ENCODE peak calls at places on chromosomes 5 and 9, in five cellular contexts. J, L, T, C and Z are unnamed samples.

GRCh38 chr5:104130320-104130719 is 567.7 kb upstream of the NUDT12 start:
- DNase-seq in L (no peak), C (no peak), J (no peak), T (no peak), Z (no peak)

GRCh38 chr9:99873531-99873930 is 32.9 kb upstream of the STX17 start:
- DNase-seq in L (no peak), C (no peak), T (no peak), J (no peak), Z (peak)

GRCh38 chr5:175344331-175345200 is 99.4 kb downstream of the DRD1 start:
- DNase-seq in C (no peak), L (no peak), J (no peak), T (no peak), Z (no peak)

GRCh38 chr5:156918311-156918845 is 44.6 kb downstream of the TIMD4 start:
- DNase-seq in C (no peak), J (no peak), T (no peak), L (no peak), Z (no peak)

GRCh38 chr9:135253305-135254004 is 166.0 kb downstream of the OLFM1 start:
- DNase-seq in C (no peak), J (no peak), T (no peak), L (no peak), Z (no peak)

GRCh38 chr9:125074976-125075375 is 68.4 kb downstream of the SCAI start:
- DNase-seq in L (no peak), T (no peak), J (no peak), C (no peak), Z (peak)

GRCh38 chr5:167219296-167219695 is 1072.1 kb upstream of the WWC1 start:
- DNase-seq in C (no peak), J (no peak), T (no peak), L (no peak), Z (no peak)

GRCh38 chr9:125594211-125594610 is 112.8 kb downstream of the MAPKAP1 start:
- DNase-seq in J (no peak), T (no peak), C (no peak), L (no peak), Z (no peak)

GRCh38 chr5:91690921-91691320 is 307.8 kb upstream of the ARRDC3 start:
- DNase-seq in L (no peak), T (no peak), C (no peak), J (no peak), Z (peak)

GRCh38 chr5:172733179-172733973 is 37.6 kb downstream of the DUSP1 start:
- DNase-seq in C (peak), J (no peak), L (peak), T (no peak), Z (peak)

GRCh38 chr9:20512106-20512505 is 110.2 kb downstream of the MLLT3 start:
- DNase-seq in J (no peak), T (no peak), C (no peak), L (no peak), Z (peak)

GRCh38 chr5:132017738-132018625 is 6.5 kb upstream of the ACSL6 start:
- DNase-seq in C (no peak), J (no peak), T (no peak), L (no peak), Z (no peak)

GRCh38 chr9:16656432-16657169 is 213.9 kb downstream of the BNC2 start:
- DNase-seq in J (no peak), T (no peak), L (no peak), C (no peak), Z (no peak)

GRCh38 chr5:149053027-149053705 is 9.7 kb downstream of the SH3TC2 start:
- DNase-seq in L (no peak), T (no peak), J (peak), C (no peak), Z (peak)

GRCh38 chr9:93185261-93186150 is 1.6 kb downstream of the WNK2 start:
- DNase-seq in L (no peak), T (no peak), C (no peak), J (no peak), Z (no peak)

GRCh38 chr9:135925496-135926133 is 18.3 kb upstream of the CAMSAP1 start:
- DNase-seq in J (no peak), L (no peak), C (no peak), T (no peak), Z (no peak)

GRCh38 chr9:16230731-16231130 is 639.7 kb downstream of the BNC2 start:
- DNase-seq in J (no peak), L (no peak), T (no peak), C (no peak), Z (no peak)

GRCh38 chr9:36346578-36346977 is 53.5 kb downstream of the RNF38 start:
- DNase-seq in L (no peak), T (no peak), J (no peak), C (no peak), Z (no peak)

GRCh38 chr5:141560141-141560540 is 58.7 kb downstream of the DIAPH1 start:
- DNase-seq in L (no peak), T (no peak), J (peak), C (no peak), Z (no peak)

DNA sequence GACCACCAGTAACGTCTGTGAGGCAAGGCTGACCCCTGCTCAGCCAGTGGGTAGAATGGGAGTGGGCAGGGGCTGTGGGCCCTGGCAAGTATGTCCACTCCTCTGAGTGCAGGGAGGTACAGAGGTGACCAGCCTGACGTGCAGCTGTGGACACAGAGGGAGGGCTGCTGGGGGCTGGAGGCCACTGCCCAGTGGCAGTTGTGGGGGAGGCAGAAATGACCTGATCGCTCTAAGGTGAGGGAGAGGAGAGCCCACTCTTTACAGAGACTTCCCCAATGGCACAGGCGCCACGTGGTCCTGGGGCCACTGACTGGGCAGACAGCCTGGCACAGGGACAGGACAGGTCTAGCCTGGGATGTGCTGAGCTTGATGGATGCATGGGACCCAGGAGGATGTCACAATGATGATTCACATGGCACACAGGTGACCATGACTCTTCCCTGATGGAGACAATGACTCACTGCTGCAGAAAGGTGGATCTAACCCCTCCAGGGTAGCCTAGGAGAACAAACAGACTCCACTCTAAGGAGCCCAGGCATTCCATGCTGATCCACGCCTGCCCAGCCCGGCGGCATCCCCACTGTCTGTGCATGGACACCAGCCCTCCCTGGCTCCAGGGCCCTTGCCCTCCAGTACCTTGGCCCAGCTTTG is 7.7 kb downstream of the LPCAT1 start:
- DNase-seq in C (peak), J (no peak), L (peak), T (peak), Z (no peak)
- H3K4me3 ChIP-seq in C (no peak), J (no peak), L (no peak), T (no peak), Z (no peak)

GRCh38 chr9:80893190-80893589 is 796.2 kb downstream of the TLE1 start:
- DNase-seq in L (no peak), C (no peak), J (no peak), T (no peak), Z (no peak)

DNA sequence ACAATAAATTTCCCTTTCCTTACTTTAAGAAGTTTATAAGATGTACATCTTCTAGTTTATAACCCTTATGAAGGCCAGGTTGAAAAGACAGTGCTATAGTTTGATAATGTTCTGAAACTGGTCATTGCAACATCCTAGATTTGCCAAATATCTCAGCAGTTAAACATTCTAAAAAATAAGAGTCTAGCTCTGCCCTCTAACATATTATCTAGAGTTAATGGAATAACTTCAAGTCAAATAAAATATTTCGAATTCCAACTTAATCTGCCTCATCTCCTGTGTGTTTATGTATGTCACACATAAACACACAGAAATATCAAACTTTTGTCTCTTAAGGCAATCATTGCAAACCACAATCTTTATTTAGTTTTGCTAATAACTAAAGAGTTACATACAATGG is 796.6 kb downstream of the TLE1 start:
- DNase-seq in T (no peak), L (no peak), J (no peak), C (no peak), Z (peak)
- H3K4me3 ChIP-seq in T (no peak), L (no peak), J (no peak), C (no peak), Z (no peak)

DNA sequence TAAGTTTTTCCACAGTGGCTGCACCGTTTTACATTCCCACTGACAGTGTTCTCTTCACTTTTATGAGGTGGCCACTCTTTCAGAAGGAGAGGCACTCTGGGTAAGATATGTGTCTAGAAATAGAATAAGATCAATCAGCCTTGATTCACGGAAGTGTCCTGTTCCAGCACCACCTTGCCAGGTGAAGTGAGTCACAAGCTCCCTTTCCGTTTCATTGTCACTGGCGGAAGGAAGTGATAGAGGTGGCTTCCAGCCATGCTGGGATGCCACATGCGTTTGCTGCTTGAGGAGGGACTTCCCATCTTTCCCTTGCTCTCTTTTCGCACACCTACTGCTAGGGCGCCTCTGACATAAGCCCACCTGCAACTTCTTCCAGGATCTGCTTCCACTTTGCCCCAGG is 217.1 kb downstream of the PIK3R1 start:
- DNase-seq in T (no peak), L (no peak), J (no peak), C (no peak), Z (no peak)
- H3K4me3 ChIP-seq in T (no peak), L (no peak), J (no peak), C (no peak), Z (no peak)

GRCh38 chr5:68267044-68267443 is 51.5 kb downstream of the PIK3R1 start:
- DNase-seq in J (no peak), L (no peak), T (no peak), C (no peak), Z (no peak)
- H3K4me3 ChIP-seq in J (no peak), L (peak), T (no peak), C (peak), Z (no peak)